ENCODE peak calls at places on chromosomes 2 and 18, in seven cellular contexts. One of them, this sample, is unnamed. For H3K27me3, the result is how much of the 10 kb centered on the place peaks cover.

GRCh38 chr2:80050246-80050645 is 254.3 kb downstream of the LRRTM1 start:
- DNase-seq in breast epithelium: no peak
- DNase-seq in stomach: no peak
- DNase-seq in sigmoid colon: no peak
- DNase-seq in transverse colon: no peak
- DNase-seq in GM12878: no peak
- DNase-seq in GM23338: no peak
- DNase-seq in this sample: no peak

GRCh38 chr18:71995895-71996443 is 548.2 kb downstream of the CBLN2 start:
- DNase-seq in sigmoid colon: no peak
- DNase-seq in breast epithelium: no peak
- DNase-seq in GM12878: no peak
- DNase-seq in transverse colon: no peak
- DNase-seq in stomach: no peak
- DNase-seq in GM23338: no peak
- DNase-seq in this sample: no peak

GRCh38 chr2:120677696-120678095 is 58.0 kb upstream of the GLI2 start:
- DNase-seq in GM23338: no peak
- DNase-seq in transverse colon: no peak
- DNase-seq in sigmoid colon: no peak
- DNase-seq in GM12878: no peak
- DNase-seq in breast epithelium: no peak
- DNase-seq in stomach: no peak
- DNase-seq in this sample: no peak

GRCh38 chr18:54220406-54220805 is 4.1 kb downstream of the MBD2 start:
- DNase-seq in GM12878: no peak
- DNase-seq in stomach: no peak
- DNase-seq in sigmoid colon: no peak
- DNase-seq in breast epithelium: no peak
- DNase-seq in transverse colon: no peak
- DNase-seq in GM23338: no peak
- DNase-seq in this sample: no peak

GRCh38 chr18:3053081-3053480 is 40.1 kb upstream of the LPIN2 start:
- DNase-seq in stomach: no peak
- DNase-seq in sigmoid colon: no peak
- DNase-seq in transverse colon: no peak
- DNase-seq in GM12878: no peak
- DNase-seq in breast epithelium: no peak
- DNase-seq in GM23338: no peak
- DNase-seq in this sample: no peak

GRCh38 chr2:231530099-231531085 is at the start of gene NMUR1:
- DNase-seq in stomach: peak
- DNase-seq in GM12878: no peak
- DNase-seq in transverse colon: peak
- DNase-seq in breast epithelium: no peak
- DNase-seq in GM23338: peak
- DNase-seq in sigmoid colon: peak
- DNase-seq in this sample: peak

GRCh38 chr2:32723467-32724079 is 95.7 kb downstream of the TTC27 start:
- DNase-seq in transverse colon: no peak
- DNase-seq in GM23338: no peak
- DNase-seq in stomach: no peak
- DNase-seq in sigmoid colon: no peak
- DNase-seq in breast epithelium: no peak
- DNase-seq in GM12878: no peak
- DNase-seq in this sample: no peak

GRCh38 chr2:236341721-236342120 is 77.5 kb upstream of the ASB18 start:
- DNase-seq in transverse colon: no peak
- DNase-seq in sigmoid colon: no peak
- DNase-seq in GM23338: no peak
- DNase-seq in stomach: no peak
- DNase-seq in breast epithelium: no peak
- DNase-seq in GM12878: no peak
- DNase-seq in this sample: no peak

GRCh38 chr2:172086349-172087190 is 1.3 kb downstream of the DLX1 start:
- DNase-seq in sigmoid colon: no peak
- DNase-seq in breast epithelium: no peak
- DNase-seq in GM12878: no peak
- DNase-seq in GM23338: peak
- DNase-seq in transverse colon: peak
- DNase-seq in stomach: no peak
- DNase-seq in this sample: peak

GRCh38 chr18:25351280-25351772 is 640 bp downstream of the ZNF521 start:
- DNase-seq in GM12878: no peak
- DNase-seq in transverse colon: no peak
- DNase-seq in GM23338: no peak
- DNase-seq in stomach: no peak
- DNase-seq in breast epithelium: no peak
- DNase-seq in sigmoid colon: no peak
- DNase-seq in this sample: no peak

GRCh38 chr2:226079677-226080076 is 680.2 kb downstream of the NYAP2 start:
- DNase-seq in stomach: no peak
- DNase-seq in breast epithelium: no peak
- DNase-seq in GM23338: no peak
- DNase-seq in GM12878: no peak
- DNase-seq in sigmoid colon: no peak
- DNase-seq in transverse colon: no peak
- DNase-seq in this sample: peak

GRCh38 chr2:140737006-140737405 is 1393.8 kb downstream of the LRP1B start:
- DNase-seq in breast epithelium: no peak
- DNase-seq in sigmoid colon: no peak
- DNase-seq in stomach: no peak
- DNase-seq in transverse colon: no peak
- DNase-seq in GM12878: no peak
- DNase-seq in GM23338: no peak
- DNase-seq in this sample: peak

GRCh38 chr2:228689049-228689448 is 507.6 kb upstream of the SPHKAP start:
- DNase-seq in breast epithelium: no peak
- DNase-seq in sigmoid colon: no peak
- DNase-seq in GM23338: peak
- DNase-seq in GM12878: no peak
- DNase-seq in transverse colon: no peak
- DNase-seq in stomach: no peak
- DNase-seq in this sample: no peak

GRCh38 chr2:84449711-84450110 is 9.4 kb downstream of the SUCLG1 start:
- DNase-seq in transverse colon: no peak
- DNase-seq in GM23338: no peak
- DNase-seq in sigmoid colon: no peak
- DNase-seq in GM12878: no peak
- DNase-seq in breast epithelium: no peak
- DNase-seq in stomach: no peak
- DNase-seq in this sample: no peak

DNA sequence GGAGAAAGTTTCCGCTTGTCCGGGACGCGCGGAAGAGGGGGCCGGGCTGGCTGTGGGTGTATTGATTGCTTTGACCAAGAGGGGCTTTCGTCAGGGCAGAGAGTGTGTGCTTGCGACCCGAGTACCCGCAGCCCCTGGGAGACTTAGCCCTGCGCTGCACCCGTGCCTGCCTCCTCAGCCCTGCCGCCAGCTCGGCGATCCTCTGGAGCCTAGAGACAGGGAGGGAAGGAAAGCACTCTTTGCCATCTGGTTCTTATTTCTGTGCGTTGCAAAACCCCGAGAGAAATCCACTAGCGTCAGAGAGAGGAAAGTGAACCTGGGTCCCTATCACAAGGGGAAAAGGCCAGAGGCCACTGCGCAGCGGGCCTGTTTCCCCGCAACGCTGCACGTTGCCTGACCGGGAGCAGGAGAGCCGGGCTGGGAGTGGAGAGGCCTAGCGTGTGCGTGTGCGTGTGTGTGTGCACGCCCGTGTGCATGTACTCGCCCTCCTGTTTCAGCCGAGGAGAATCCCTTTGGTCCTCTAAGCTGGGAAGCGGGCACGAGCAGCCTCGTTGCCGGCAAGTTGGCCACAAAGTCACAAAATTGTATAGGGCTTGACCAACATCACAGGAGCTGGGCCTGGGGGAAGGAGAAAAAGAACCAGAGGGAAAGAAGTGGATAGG is 1.7 kb downstream of the SIX3 start:
- DNase-seq in breast epithelium: no peak
- DNase-seq in GM23338: no peak
- DNase-seq in GM12878: no peak
- DNase-seq in stomach: no peak
- DNase-seq in sigmoid colon: no peak
- DNase-seq in transverse colon: no peak
- DNase-seq in this sample: no peak
- H3K27me3 ChIP-seq in breast epithelium: under half
- H3K27me3 ChIP-seq in GM23338: half or more
- H3K27me3 ChIP-seq in GM12878: under half
- H3K27me3 ChIP-seq in stomach: half or more
- H3K27me3 ChIP-seq in sigmoid colon: half or more
- H3K27me3 ChIP-seq in transverse colon: half or more
- H3K27me3 ChIP-seq in this sample: half or more

GRCh38 chr2:168684921-168685618 is 117.4 kb upstream of the NOSTRIN start:
- DNase-seq in stomach: no peak
- DNase-seq in GM12878: no peak
- DNase-seq in transverse colon: no peak
- DNase-seq in GM23338: no peak
- DNase-seq in breast epithelium: no peak
- DNase-seq in sigmoid colon: no peak
- DNase-seq in this sample: no peak

GRCh38 chr2:168686485-168687191 is 115.8 kb upstream of the NOSTRIN start:
- DNase-seq in GM12878: no peak
- DNase-seq in GM23338: no peak
- DNase-seq in stomach: no peak
- DNase-seq in sigmoid colon: no peak
- DNase-seq in breast epithelium: no peak
- DNase-seq in transverse colon: no peak
- DNase-seq in this sample: no peak

GRCh38 chr2:168683996-168684395 is 118.4 kb upstream of the NOSTRIN start:
- DNase-seq in stomach: no peak
- DNase-seq in breast epithelium: no peak
- DNase-seq in sigmoid colon: no peak
- DNase-seq in GM23338: no peak
- DNase-seq in GM12878: no peak
- DNase-seq in transverse colon: no peak
- DNase-seq in this sample: peak

GRCh38 chr2:168685619-168686453 is 116.6 kb upstream of the NOSTRIN start:
- DNase-seq in stomach: no peak
- DNase-seq in breast epithelium: no peak
- DNase-seq in GM23338: no peak
- DNase-seq in GM12878: no peak
- DNase-seq in transverse colon: no peak
- DNase-seq in sigmoid colon: no peak
- DNase-seq in this sample: peak

GRCh38 chr2:168687314-168687713 is 115.1 kb upstream of the NOSTRIN start:
- DNase-seq in GM12878: no peak
- DNase-seq in breast epithelium: no peak
- DNase-seq in stomach: no peak
- DNase-seq in GM23338: peak
- DNase-seq in sigmoid colon: no peak
- DNase-seq in transverse colon: no peak
- DNase-seq in this sample: no peak
- TF ChIP-seq CTCF in GM12878: peak
- TF ChIP-seq CTCF in breast epithelium: no peak
- TF ChIP-seq CTCF in stomach: no peak
- TF ChIP-seq CTCF in GM23338: peak
- TF ChIP-seq CTCF in sigmoid colon: no peak
- TF ChIP-seq CTCF in transverse colon: peak
- TF ChIP-seq CTCF in this sample: no peak

GRCh38 chr2:98012561-98012979 is 16.8 kb upstream of the TMEM131 start:
- DNase-seq in transverse colon: no peak
- DNase-seq in stomach: no peak
- DNase-seq in sigmoid colon: no peak
- DNase-seq in GM12878: peak
- DNase-seq in GM23338: no peak
- DNase-seq in breast epithelium: no peak
- DNase-seq in this sample: no peak
- TF ChIP-seq POLR2AphosphoS5 in transverse colon: no peak
- TF ChIP-seq POLR2AphosphoS5 in stomach: no peak
- TF ChIP-seq POLR2AphosphoS5 in sigmoid colon: no peak
- TF ChIP-seq POLR2AphosphoS5 in GM12878: peak
- TF ChIP-seq POLR2AphosphoS5 in GM23338: no peak
- TF ChIP-seq POLR2AphosphoS5 in breast epithelium: no peak
- TF ChIP-seq POLR2AphosphoS5 in this sample: no peak

GRCh38 chr2:216687646-216688045 is 7.7 kb downstream of the IGFBP5 start:
- DNase-seq in stomach: no peak
- DNase-seq in breast epithelium: no peak
- DNase-seq in GM12878: no peak
- DNase-seq in GM23338: peak
- DNase-seq in transverse colon: no peak
- DNase-seq in sigmoid colon: peak
- DNase-seq in this sample: no peak

GRCh38 chr2:216691210-216691741 is 4.1 kb downstream of the IGFBP5 start:
- DNase-seq in GM12878: no peak
- DNase-seq in sigmoid colon: peak
- DNase-seq in breast epithelium: peak
- DNase-seq in transverse colon: peak
- DNase-seq in GM23338: peak
- DNase-seq in stomach: peak
- DNase-seq in this sample: no peak

GRCh38 chr2:216688731-216689360 is 6.5 kb downstream of the IGFBP5 start:
- DNase-seq in GM12878: no peak
- DNase-seq in breast epithelium: no peak
- DNase-seq in stomach: peak
- DNase-seq in transverse colon: no peak
- DNase-seq in GM23338: peak
- DNase-seq in sigmoid colon: peak
- DNase-seq in this sample: no peak

GRCh38 chr2:216690451-216691209 is 4.7 kb downstream of the IGFBP5 start:
- DNase-seq in transverse colon: no peak
- DNase-seq in stomach: no peak
- DNase-seq in GM12878: no peak
- DNase-seq in GM23338: peak
- DNase-seq in sigmoid colon: peak
- DNase-seq in breast epithelium: peak
- DNase-seq in this sample: no peak

GRCh38 chr2:216689397-216689796 is 6.0 kb downstream of the IGFBP5 start:
- DNase-seq in GM23338: no peak
- DNase-seq in sigmoid colon: peak
- DNase-seq in transverse colon: no peak
- DNase-seq in stomach: no peak
- DNase-seq in breast epithelium: no peak
- DNase-seq in GM12878: no peak
- DNase-seq in this sample: no peak
- H3K27me3 ChIP-seq in GM23338: under half
- H3K27me3 ChIP-seq in sigmoid colon: under half
- H3K27me3 ChIP-seq in transverse colon: half or more
- H3K27me3 ChIP-seq in stomach: under half
- H3K27me3 ChIP-seq in breast epithelium: under half
- H3K27me3 ChIP-seq in GM12878: under half
- H3K27me3 ChIP-seq in this sample: under half

GRCh38 chr2:117190856-117191255 is 623.6 kb upstream of the DDX18 start:
- DNase-seq in transverse colon: no peak
- DNase-seq in stomach: no peak
- DNase-seq in GM23338: no peak
- DNase-seq in breast epithelium: no peak
- DNase-seq in GM12878: no peak
- DNase-seq in sigmoid colon: no peak
- DNase-seq in this sample: no peak
- TF ChIP-seq CTCF in transverse colon: no peak
- TF ChIP-seq CTCF in stomach: no peak
- TF ChIP-seq CTCF in GM23338: no peak
- TF ChIP-seq CTCF in breast epithelium: no peak
- TF ChIP-seq CTCF in GM12878: no peak
- TF ChIP-seq CTCF in sigmoid colon: no peak
- TF ChIP-seq CTCF in this sample: no peak